ENCODE peak calls at places on chromosomes 5 and 9, in four cellular contexts. Q, R, L and W are unnamed samples.
A peak's percentile ranks its signal among the peaks of the same experiment; 100 is the strongest.

GRCh38 chr5:73528248-73528647 is 30.0 kb downstream of the BTF3 start:
- DNase-seq in Q (no peak), L (no peak), R (no peak), W (no peak)

GRCh38 chr5:39513236-39513635 is 88.5 kb upstream of the DAB2 start:
- DNase-seq in R (no peak), Q (peak; percentile 12), L (no peak), W (no peak)

GRCh38 chr5:159231167-159231566 is 21.8 kb upstream of the RNF145 start:
- DNase-seq in Q (no peak), L (no peak), R (no peak), W (no peak)

GRCh38 chr9:111657051-111657450 is 4.4 kb upstream of the GNG10 start:
- DNase-seq in L (no peak), Q (no peak), R (no peak), W (no peak)

GRCh38 chr9:3906437-3907213 is 380.8 kb upstream of the RFX3 start:
- DNase-seq in R (no peak), Q (no peak), L (peak; percentile 2), W (no peak)

GRCh38 chr9:136792321-136793062 is 1.3 kb downstream of the TMEM141 start:
- DNase-seq in Q (no peak), L (no peak), R (no peak), W (no peak)

GRCh38 chr5:62731011-62731410 is 152.4 kb downstream of the LRRC70 start:
- DNase-seq in Q (no peak), R (no peak), L (no peak), W (no peak)

GRCh38 chr5:12214631-12215030 is 310.4 kb upstream of the CTNND2 start:
- DNase-seq in R (no peak), Q (no peak), L (no peak), W (no peak)

GRCh38 chr5:39186289-39186688 is 33.1 kb downstream of the FYB1 start:
- DNase-seq in Q (no peak), L (no peak), R (no peak), W (no peak)

GRCh38 chr5:73531356-73531755 is 33.1 kb downstream of the BTF3 start:
- DNase-seq in Q (no peak), R (no peak), L (no peak), W (no peak)

GRCh38 chr9:130034570-130034969 is 8.4 kb downstream of the FNBP1 start:
- DNase-seq in Q (no peak), L (no peak), R (no peak), W (no peak)

GRCh38 chr9:93207326-93207814 is 23.4 kb downstream of the WNK2 start:
- DNase-seq in R (no peak), L (no peak), Q (no peak), W (no peak)

GRCh38 chr9:113998529-113999255 is 79.4 kb downstream of the AMBP start:
- DNase-seq in R (peak; percentile 53), Q (no peak), L (peak; percentile 16), W (no peak)

GRCh38 chr9:13358128-13358527 is 78.6 kb upstream of the MPDZ start:
- DNase-seq in R (no peak), L (no peak), Q (no peak), W (no peak)

GRCh38 chr5:76403963-76404693 is 1.0 kb downstream of the IQGAP2 start:
- DNase-seq in Q (peak; percentile 96), R (peak; percentile 55), L (peak; percentile 45), W (peak; percentile 60)
- TF ChIP-seq BRCA1 in Q (no peak), R (no peak), L (no peak), W (no peak)

GRCh38 chr9:99778308-99778707 is 43.4 kb upstream of the NR4A3 start:
- DNase-seq in R (no peak), Q (no peak), L (no peak), W (no peak)
- TF ChIP-seq BRCA1 in R (no peak), Q (no peak), L (no peak), W (no peak)

GRCh38 chr5:78537406-78537805 is 111.2 kb downstream of the LHFPL2 start:
- DNase-seq in Q (no peak), L (no peak), R (no peak), W (no peak)

GRCh38 chr5:78536797-78537196 is 111.8 kb downstream of the LHFPL2 start:
- DNase-seq in L (no peak), R (no peak), Q (no peak), W (no peak)

GRCh38 chr5:78540335-78541057 is 108.1 kb downstream of the LHFPL2 start:
- DNase-seq in R (no peak), Q (no peak), L (no peak), W (no peak)

GRCh38 chr5:78538240-78538850 is 110.2 kb downstream of the LHFPL2 start:
- DNase-seq in R (no peak), Q (no peak), L (no peak), W (no peak)

GRCh38 chr5:78537821-78538220 is 110.8 kb downstream of the LHFPL2 start:
- DNase-seq in R (no peak), Q (peak; percentile 22), L (peak; percentile 58), W (no peak)
- TF ChIP-seq BRCA1 in R (no peak), Q (no peak), L (no peak), W (no peak)

GRCh38 chr5:16784088-16784487 is 152.0 kb downstream of the MYO10 start:
- DNase-seq in Q (no peak), R (no peak), L (no peak), W (no peak)

GRCh38 chr5:16784843-16785791 is 151.0 kb downstream of the MYO10 start:
- DNase-seq in L (no peak), R (no peak), Q (no peak), W (peak; percentile 77)

GRCh38 chr5:16788957-16789356 is 147.1 kb downstream of the MYO10 start:
- DNase-seq in L (no peak), R (no peak), Q (no peak), W (no peak)

GRCh38 chr5:16791036-16791705 is 144.9 kb downstream of the MYO10 start:
- DNase-seq in Q (peak; percentile 36), L (peak; percentile 55), R (no peak), W (peak; percentile 24)

DNA sequence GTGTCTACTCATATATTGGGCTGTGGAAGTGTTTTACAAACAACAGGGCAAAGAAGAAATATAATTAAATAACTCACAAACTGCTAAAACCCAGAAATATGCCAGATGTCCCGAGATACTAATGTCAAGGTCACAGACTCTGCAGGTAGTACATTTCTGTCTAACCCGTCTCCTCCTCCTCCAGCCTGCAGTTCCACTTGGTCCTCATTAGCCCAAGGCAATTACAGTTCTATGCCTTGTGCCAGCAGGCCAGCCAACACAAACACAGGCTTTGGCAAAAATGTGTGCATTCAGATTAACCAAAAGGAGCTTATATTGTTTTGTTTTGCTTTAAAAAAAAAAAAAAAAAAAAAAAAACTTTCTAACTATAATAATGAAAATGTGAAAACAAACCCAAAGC is 148.8 kb downstream of the MYO10 start:
- DNase-seq in R (no peak), Q (no peak), L (no peak), W (no peak)
- TF ChIP-seq BRCA1 in R (no peak), Q (no peak), L (no peak), W (no peak)

GRCh38 chr5:180718810-180719453 is 20.9 kb downstream of the OR2Y1 start:
- DNase-seq in L (peak; percentile 34), Q (peak; percentile 25), R (no peak), W (no peak)
- TF ChIP-seq BRCA1 in L (no peak), Q (no peak), R (no peak), W (no peak)

GRCh38 chr5:175657593-175658271 is at the start of gene HRH2:
- DNase-seq in Q (no peak), L (no peak), R (peak; percentile 71), W (no peak)
- TF ChIP-seq BRCA1 in Q (no peak), L (no peak), R (no peak), W (no peak)

DNA sequence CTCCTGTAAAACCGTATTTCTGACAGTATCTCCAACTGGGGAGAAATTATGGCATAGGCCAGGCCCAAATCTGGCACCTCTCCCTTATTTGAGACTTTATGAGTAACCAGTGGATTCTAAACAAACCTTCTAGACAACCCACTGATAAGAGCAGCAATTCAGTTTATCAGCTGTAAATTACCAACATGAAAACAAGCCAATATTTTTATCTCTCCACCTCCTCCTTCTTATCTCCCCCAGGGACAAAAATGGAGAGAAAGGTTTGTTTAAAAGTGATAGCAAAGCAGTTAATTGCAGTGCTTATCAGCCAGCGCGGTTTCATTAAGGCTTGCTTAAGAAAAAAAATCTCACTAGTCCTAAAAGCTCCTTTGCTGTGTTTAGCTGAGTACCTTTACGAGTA is 53.8 kb downstream of the KCNV2 start:
- DNase-seq in Q (no peak), L (no peak), R (no peak), W (no peak)
- TF ChIP-seq BRCA1 in Q (no peak), L (no peak), R (no peak), W (no peak)